ENCODE peak calls at places on chromosomes 12 and 14, in eight cellular contexts. V is transverse colon, T is heart left ventricle, Q is tibial nerve, S is suprapubic skin, L is testis, C is stomach, M is esophagus squamous epithelium. G is an unnamed sample.

GRCh38 chr12:32116897-32117296 is 10.2 kb downstream of the BICD1 start:
- DNase-seq in V (no peak), T (no peak), Q (no peak), S (no peak), L (no peak), C (no peak), M (no peak), G (no peak)

GRCh38 chr12:29673346-29673745 is 110.4 kb downstream of the TMTC1 start:
- DNase-seq in V (no peak), T (no peak), Q (no peak), S (no peak), L (no peak), C (no peak), M (no peak), G (no peak)

GRCh38 chr14:23095196-23096108 is at the start of gene C14orf119:
- DNase-seq in V (peak; percentile 100), T (peak; percentile 94), Q (peak; percentile 100), S (peak; percentile 100), L (peak; percentile 100), C (peak; percentile 100), M (no peak), G (peak; percentile 96)

GRCh38 chr12:16347391-16348298 is at the start of gene MGST1:
- DNase-seq in V (peak; percentile 77), T (peak; percentile 76), Q (peak; percentile 48), S (peak; percentile 84), L (peak; percentile 41), C (peak; percentile 79), M (no peak), G (peak; percentile 94)

GRCh38 chr12:8577879-8578278 is 34.8 kb downstream of the AICDA start:
- DNase-seq in V (no peak), T (no peak), Q (no peak), S (no peak), L (no peak), C (no peak), M (no peak), G (no peak)

GRCh38 chr14:66657780-66658179 is 149.8 kb downstream of the GPHN start:
- DNase-seq in V (no peak), T (no peak), Q (no peak), S (no peak), L (no peak), C (no peak), M (no peak), G (no peak)

GRCh38 chr12:74619886-74620285 is 82.3 kb downstream of the ATXN7L3B start:
- DNase-seq in V (no peak), T (no peak), Q (no peak), S (no peak), L (no peak), C (peak; percentile 66), M (no peak), G (no peak)

GRCh38 chr14:76465651-76466050 is 89.7 kb downstream of the ESRRB start:
- DNase-seq in V (no peak), T (no peak), Q (no peak), S (no peak), L (no peak), C (no peak), M (no peak), G (no peak)

GRCh38 chr12:71685961-71686657 is at the start of gene TMEM19:
- DNase-seq in V (peak; percentile 93), T (peak; percentile 95), Q (peak; percentile 74), S (peak; percentile 94), L (peak; percentile 93), C (peak; percentile 93), M (peak; percentile 38), G (peak; percentile 96)

DNA sequence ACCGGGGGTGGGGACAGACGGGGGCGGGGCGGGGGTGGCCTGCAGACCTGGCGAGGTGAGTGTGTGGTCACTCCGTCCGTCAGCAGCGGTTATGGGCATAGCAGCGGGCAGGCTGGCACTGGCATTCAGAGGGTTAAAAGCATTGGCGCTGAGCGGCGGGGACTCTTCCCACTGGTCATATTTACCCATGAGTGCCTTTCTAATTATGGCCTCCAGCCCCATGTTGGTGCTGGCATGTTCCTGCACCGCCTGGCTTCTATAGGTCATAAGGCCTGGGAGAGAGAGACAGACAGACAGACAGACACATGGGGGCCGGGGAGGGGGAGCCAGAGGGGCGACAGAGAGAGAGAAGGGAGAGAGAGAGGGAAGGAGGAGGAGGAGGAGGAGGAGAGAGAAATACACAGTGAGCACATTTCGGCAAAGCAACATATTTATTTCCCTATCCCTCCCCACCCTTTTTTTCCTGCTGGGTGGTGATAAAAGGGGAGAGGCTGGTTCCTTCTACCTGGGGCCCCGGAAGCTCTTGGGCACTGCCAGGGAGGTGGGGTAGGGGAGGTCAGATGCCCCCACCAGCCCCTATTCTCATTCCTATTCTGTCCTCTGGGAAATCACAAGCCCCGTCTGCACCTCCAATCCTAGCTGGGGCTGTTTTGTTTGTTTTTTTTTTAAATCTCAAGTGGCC is 32.6 kb downstream of the RFLNA start:
- DNase-seq in V (no peak), T (no peak), Q (no peak), S (no peak), L (no peak), C (no peak), M (no peak), G (peak; percentile 45)
- TF ChIP-seq POLR2A in V (no peak), T (no peak), Q (no peak), S (no peak), L (no peak), C (no peak), M (no peak), G (no peak)

DNA sequence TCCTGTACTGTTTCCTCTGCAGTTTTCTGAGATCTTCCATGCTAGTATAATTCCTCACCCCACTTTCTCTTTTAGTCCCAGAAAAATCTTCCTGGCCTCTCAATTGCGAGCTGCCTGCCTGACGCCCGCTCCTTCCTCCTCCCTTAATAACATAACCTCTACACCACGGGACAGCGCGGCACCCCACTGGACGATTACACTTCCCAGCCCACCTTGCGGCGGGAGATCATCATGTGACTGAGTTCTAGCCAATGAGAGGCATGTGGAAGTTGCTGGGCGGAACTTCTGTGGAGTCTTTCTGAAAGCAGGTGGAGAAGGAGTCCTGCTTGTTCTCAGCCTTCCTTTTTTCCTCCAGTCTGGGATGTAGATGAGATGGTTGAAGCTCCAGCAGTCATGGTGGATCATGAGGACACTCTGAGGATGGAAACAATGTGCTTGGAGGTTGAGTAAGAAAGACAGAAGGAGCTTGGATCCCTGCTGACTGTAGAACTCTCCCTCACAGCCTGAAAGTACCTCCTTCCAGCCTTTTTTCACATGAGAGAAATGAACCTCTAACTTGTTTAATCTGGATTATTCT is 133.6 kb upstream of the VRK1 start:
- DNase-seq in V (no peak), T (no peak), Q (no peak), S (peak; percentile 15), L (peak; percentile 75), C (no peak), M (no peak), G (no peak)
- H3K27me3 ChIP-seq in V (peaks cover 15% of the 10 kb centered on the region), T (peaks cover 8% of the 10 kb centered on the region), Q (no peaks in the 10 kb centered on the region), S (peaks cover 18% of the 10 kb centered on the region), L (no peaks in the 10 kb centered on the region), C (peaks cover 10% of the 10 kb centered on the region), M (no peaks in the 10 kb centered on the region), G (no peaks in the 10 kb centered on the region)

DNA sequence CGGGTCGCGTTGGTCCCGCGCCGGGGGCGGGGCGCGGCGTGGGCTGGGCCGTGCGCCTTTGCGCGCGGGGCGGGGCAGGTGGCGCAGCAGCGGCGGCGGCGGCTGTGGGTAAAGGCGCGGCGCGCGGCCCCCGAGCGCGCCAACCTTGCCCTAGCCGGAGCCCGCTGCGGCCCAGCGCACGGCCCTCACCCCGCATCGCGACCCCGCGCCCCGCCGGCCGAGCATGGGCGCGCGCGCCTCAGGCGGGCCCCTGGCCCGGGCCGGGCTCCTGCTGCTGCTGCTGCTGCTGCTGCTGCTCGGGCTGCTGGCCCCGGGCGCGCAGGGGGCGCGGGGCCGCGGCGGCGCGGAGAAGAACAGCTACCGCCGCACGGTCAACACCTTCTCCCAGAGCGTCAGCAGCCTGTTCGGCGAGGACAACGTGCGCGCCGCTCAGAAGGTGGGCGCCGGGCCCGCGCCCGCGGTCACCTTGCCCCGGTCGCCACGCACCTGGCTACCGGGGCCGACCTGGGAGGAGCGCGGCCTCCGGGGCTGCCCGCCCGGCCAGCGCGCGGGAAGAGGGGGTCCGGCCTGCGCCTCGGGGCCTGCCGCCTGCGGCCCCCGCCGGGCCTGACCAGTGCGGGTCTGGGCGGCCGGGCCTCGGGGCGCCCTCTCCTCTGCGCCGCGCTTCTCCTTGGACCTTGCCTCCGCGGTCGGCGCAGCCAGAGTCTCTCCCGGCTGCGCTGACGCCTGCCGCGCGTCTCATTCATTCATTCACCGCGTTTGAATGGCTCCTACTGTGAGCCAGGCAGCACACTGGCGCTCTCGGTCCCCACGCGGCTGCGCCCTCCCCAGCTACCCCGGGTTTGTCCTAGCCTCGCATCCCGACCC is at the start of gene BRI3BP:
- DNase-seq in V (peak; percentile 81), T (peak; percentile 88), Q (no peak), S (no peak), L (peak; percentile 64), C (peak; percentile 75), M (no peak), G (peak; percentile 68)
- TF ChIP-seq POLR2A in V (no peak), T (no peak), Q (peak; percentile 19), S (no peak), L (no peak), C (no peak), M (no peak), G (no peak)

DNA sequence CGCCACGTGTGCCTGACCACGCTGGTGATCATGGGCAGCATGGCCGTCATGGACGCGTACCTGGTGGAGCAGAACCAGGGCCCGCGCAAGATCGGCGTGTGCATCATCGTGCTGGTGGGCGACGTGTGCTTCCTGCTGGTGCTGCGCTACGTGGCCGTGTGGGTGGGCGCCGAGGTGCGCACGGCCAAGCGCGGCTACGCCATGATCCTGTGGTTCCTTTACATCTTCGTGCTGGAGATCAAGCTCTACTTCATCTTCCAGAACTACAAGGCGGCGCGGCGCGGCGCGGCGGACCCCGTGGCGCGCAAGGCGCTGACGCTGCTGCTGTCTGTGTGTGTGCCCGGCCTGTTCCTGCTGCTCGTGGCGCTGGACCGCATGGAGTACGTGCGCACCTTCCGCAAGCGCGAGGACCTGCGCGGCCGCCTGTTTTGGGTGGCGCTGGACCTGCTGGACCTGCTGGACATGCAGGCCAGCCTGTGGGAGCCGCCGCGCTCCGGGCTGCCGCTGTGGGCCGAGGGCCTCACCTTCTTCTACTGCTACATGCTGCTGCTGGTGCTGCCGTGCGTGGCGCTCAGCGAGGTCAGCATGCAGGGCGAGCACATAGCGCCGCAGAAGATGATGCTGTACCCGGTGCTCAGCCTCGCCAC is 2.6 kb downstream of the TMEM121 start:
- DNase-seq in V (no peak), T (no peak), Q (no peak), S (no peak), L (no peak), C (no peak), M (no peak), G (no peak)
- H3K27me3 ChIP-seq in V (peaks cover 55% of the 10 kb centered on the region), T (no peaks in the 10 kb centered on the region), Q (no peaks in the 10 kb centered on the region), S (peaks cover 13% of the 10 kb centered on the region), L (no peaks in the 10 kb centered on the region), C (peaks cover 32% of the 10 kb centered on the region), M (no peaks in the 10 kb centered on the region), G (peaks cover 35% of the 10 kb centered on the region)

DNA sequence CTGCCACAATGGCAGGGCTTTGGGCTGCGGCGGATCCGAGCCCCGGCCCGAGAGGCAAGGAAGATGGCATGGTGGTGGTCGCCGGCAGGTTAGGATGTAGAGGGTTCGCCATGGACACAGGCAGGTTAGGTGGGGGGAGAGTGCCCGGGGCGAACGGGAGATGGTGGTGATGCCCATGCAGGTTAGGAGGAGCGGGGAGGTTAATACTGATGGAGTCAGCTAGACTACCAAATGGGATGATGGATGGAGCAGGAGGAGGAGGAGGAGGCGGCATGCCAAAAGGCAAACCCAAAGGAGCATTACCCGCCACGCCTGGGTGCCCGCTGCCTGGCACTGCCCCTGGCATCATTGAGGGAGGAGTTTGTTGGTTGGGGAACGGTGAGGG is 6.2 kb downstream of the MYL6 start:
- DNase-seq in V (no peak), T (no peak), Q (no peak), S (no peak), L (no peak), C (no peak), M (no peak), G (peak; percentile 80)
- TF ChIP-seq POLR2A in V (no peak), T (no peak), Q (no peak), S (no peak), L (no peak), C (no peak), M (no peak), G (no peak)